ENCODE peak calls at places on chromosomes 5 and 9, in four cellular contexts. I is PC-9, X is H1, E is SK-N-SH. Y is an unnamed sample.

GRCh38 chr5:128984480-128984879 is 19.2 kb downstream of the SLC27A6 start:
- DNase-seq in E (no peak), X (no peak), I (no peak), Y (no peak)

GRCh38 chr5:59089767-59090166 is 506.9 kb downstream of the RAB3C start:
- DNase-seq in I (no peak), X (no peak), E (no peak), Y (no peak)

GRCh38 chr5:2381861-2382260 is 369.6 kb downstream of the IRX2 start:
- DNase-seq in E (no peak), X (no peak), I (no peak), Y (no peak)

GRCh38 chr9:131027048-131027871 is 18.3 kb downstream of the LAMC3 start:
- DNase-seq in X (no peak), I (no peak), E (no peak), Y (no peak)

GRCh38 chr9:133880851-133881634 is 111.1 kb downstream of the VAV2 start:
- DNase-seq in I (peak; percentile 86), X (no peak), E (peak; percentile 62), Y (no peak)

GRCh38 chr9:115972802-115973201 is 180.8 kb upstream of the PAPPA start:
- DNase-seq in E (no peak), X (no peak), I (no peak), Y (no peak)

GRCh38 chr5:117315170-117315569 is 740.5 kb upstream of the SEMA6A start:
- DNase-seq in I (no peak), X (no peak), E (no peak), Y (no peak)

GRCh38 chr5:79133657-79134451 is 22.2 kb downstream of the BHMT start:
- DNase-seq in I (peak; percentile 61), E (peak; percentile 69), X (peak; percentile 79), Y (peak; percentile 86)

GRCh38 chr5:68745459-68745858 is 348.4 kb upstream of the SLC30A5 start:
- DNase-seq in E (no peak), I (peak; percentile 10), X (no peak), Y (no peak)

GRCh38 chr9:109346904-109347303 is 26.0 kb upstream of the EPB41L4B start:
- DNase-seq in X (no peak), E (no peak), I (no peak), Y (no peak)

GRCh38 chr9:6525326-6526040 is 112.5 kb downstream of the UHRF2 start:
- DNase-seq in X (no peak), E (no peak), I (no peak), Y (no peak)

GRCh38 chr5:122463221-122463620 is 151.2 kb downstream of the SNCAIP start:
- DNase-seq in I (no peak), E (no peak), X (no peak), Y (no peak)

GRCh38 chr9:22008662-22009562 is at the start of gene CDKN2B:
- DNase-seq in X (peak; percentile 97), E (peak; percentile 97), I (peak; percentile 94), Y (peak; percentile 95)

GRCh38 chr9:134357631-134358025 is 31.4 kb downstream of the RXRA start:
- DNase-seq in I (no peak), E (no peak), X (no peak), Y (no peak)

GRCh38 chr5:167244583-167244982 is 1046.9 kb upstream of the WWC1 start:
- DNase-seq in X (peak; percentile 65), I (peak; percentile 6), E (peak; percentile 22), Y (no peak)

GRCh38 chr5:19855929-19856328 is 132.1 kb downstream of the CDH18 start:
- DNase-seq in X (no peak), I (no peak), E (no peak), Y (no peak)

GRCh38 chr5:149552038-149552494 is 827 bp upstream of the CSNK1A1 start:
- DNase-seq in E (no peak), I (no peak), X (no peak), Y (no peak)

GRCh38 chr5:81762853-81763252 is 12.0 kb upstream of the SSBP2 start:
- DNase-seq in I (no peak), X (no peak), E (no peak), Y (no peak)

GRCh38 chr5:123594434-123594833 is 82.5 kb downstream of the CSNK1G3 start:
- DNase-seq in X (no peak), I (no peak), E (no peak), Y (no peak)

GRCh38 chr9:110900917-110901316 is 137.4 kb downstream of the LPAR1 start:
- DNase-seq in E (no peak), I (no peak), X (no peak), Y (no peak)

GRCh38 chr9:127505396-127506116 is 54.2 kb downstream of the LRSAM1 start:
- DNase-seq in E (peak; percentile 83), I (peak; percentile 61), X (peak; percentile 78), Y (no peak)

GRCh38 chr5:135353952-135354721 is 44.9 kb downstream of the MACROH2A1 start:
- DNase-seq in X (no peak), E (no peak), I (no peak), Y (no peak)

GRCh38 chr5:141843156-141843927 is 34.9 kb downstream of the PCDH1 start:
- DNase-seq in I (peak; percentile 67), X (no peak), E (no peak), Y (no peak)

GRCh38 chr5:138033275-138033808 is 463 bp upstream of the FAM13B start:
- DNase-seq in E (no peak), X (no peak), I (no peak), Y (peak; percentile 43)

GRCh38 chr5:54013556-54014157 is 296.7 kb downstream of the ARL15 start:
- DNase-seq in X (no peak), I (no peak), E (no peak), Y (no peak)

GRCh38 chr5:126971455-126972019 is 58.8 kb downstream of the MARCHF3 start:
- DNase-seq in E (no peak), X (no peak), I (no peak), Y (no peak)

GRCh38 chr5:141050622-141051525 is at the start of gene PCDHB1:
- DNase-seq in E (peak; percentile 12), X (no peak), I (no peak), Y (no peak)

GRCh38 chr9:108746001-108746400 is 109.8 kb downstream of the ACTL7B start:
- DNase-seq in E (no peak), X (no peak), I (no peak), Y (no peak)

GRCh38 chr9:69089082-69089481 is 53.5 kb downstream of the FXN start:
- DNase-seq in X (no peak), I (no peak), E (no peak), Y (no peak)

GRCh38 chr9:105127863-105128220 is 116.6 kb upstream of the SLC44A1 start:
- DNase-seq in E (no peak), X (no peak), I (peak; percentile 36), Y (no peak)

GRCh38 chr5:59517926-59518585 is 375.5 kb downstream of the PDE4D start:
- DNase-seq in X (no peak), I (peak; percentile 7), E (no peak), Y (no peak)

GRCh38 chr5:140225396-140225795 is 50.4 kb downstream of the CYSTM1 start:
- DNase-seq in X (no peak), I (no peak), E (no peak), Y (no peak)

GRCh38 chr5:59873113-59873512 is 20.4 kb downstream of the PDE4D start:
- DNase-seq in E (no peak), X (no peak), I (no peak), Y (no peak)

GRCh38 chr9:81182421-81182820 is 506.9 kb downstream of the TLE1 start:
- DNase-seq in X (no peak), E (no peak), I (no peak), Y (no peak)

GRCh38 chr5:14252793-14253192 is 109.7 kb downstream of the TRIO start:
- DNase-seq in E (no peak), X (no peak), I (no peak), Y (no peak)
- H3K4me1 ChIP-seq in E (peaks cover 11% of the 10 kb centered on the region), X (peaks cover 27% of the 10 kb centered on the region), I (no peaks in the 10 kb centered on the region), Y (peaks cover 10% of the 10 kb centered on the region)

GRCh38 chr9:14198544-14199510 is 115.1 kb downstream of the NFIB start:
- DNase-seq in E (peak; percentile 68), X (no peak), I (no peak), Y (peak; percentile 73)

GRCh38 chr9:14205463-14205862 is 108.5 kb downstream of the NFIB start:
- DNase-seq in E (no peak), X (no peak), I (no peak), Y (no peak)

GRCh38 chr9:14207352-14207995 is 106.5 kb downstream of the NFIB start:
- DNase-seq in I (no peak), E (no peak), X (no peak), Y (no peak)

GRCh38 chr9:14198049-14198448 is 115.9 kb downstream of the NFIB start:
- DNase-seq in E (no peak), X (no peak), I (no peak), Y (no peak)

GRCh38 chr9:14203366-14204056 is 110.4 kb downstream of the NFIB start:
- DNase-seq in E (peak; percentile 22), I (no peak), X (no peak), Y (peak; percentile 59)
- H3K4me1 ChIP-seq in E (peaks cover 22% of the 10 kb centered on the region), I (peaks cover 26% of the 10 kb centered on the region), X (peaks cover 2% of the 10 kb centered on the region), Y (peaks cover under 1% of the 10 kb centered on the region)

GRCh38 chr5:133296624-133297023 is 244.8 kb downstream of the HSPA4 start:
- DNase-seq in E (no peak), I (no peak), X (no peak), Y (no peak)

GRCh38 chr5:133295520-133295919 is 243.7 kb downstream of the HSPA4 start:
- DNase-seq in E (no peak), X (no peak), I (no peak), Y (no peak)

GRCh38 chr5:133298447-133298846 is 246.6 kb downstream of the HSPA4 start:
- DNase-seq in X (no peak), E (no peak), I (no peak), Y (no peak)

GRCh38 chr5:133297293-133297692 is 245.5 kb downstream of the HSPA4 start:
- DNase-seq in X (no peak), I (no peak), E (no peak), Y (no peak)

GRCh38 chr5:133299021-133299420 is 247.2 kb downstream of the HSPA4 start:
- DNase-seq in X (no peak), I (no peak), E (no peak), Y (no peak)
- H3K4me1 ChIP-seq in X (no peaks in the 10 kb centered on the region), I (peaks cover 36% of the 10 kb centered on the region), E (no peaks in the 10 kb centered on the region), Y (no peaks in the 10 kb centered on the region)

GRCh38 chr9:100286257-100286656 is 66.5 kb downstream of the TEX10 start:
- DNase-seq in I (no peak), E (no peak), X (no peak), Y (no peak)

GRCh38 chr9:100284247-100284646 is 68.5 kb downstream of the TEX10 start:
- DNase-seq in I (no peak), X (no peak), E (no peak), Y (no peak)

GRCh38 chr9:100285601-100286000 is 67.1 kb downstream of the TEX10 start:
- DNase-seq in I (no peak), E (no peak), X (no peak), Y (no peak)

GRCh38 chr9:100287186-100287585 is 65.6 kb downstream of the TEX10 start:
- DNase-seq in I (no peak), E (no peak), X (no peak), Y (no peak)

GRCh38 chr9:100285080-100285479 is 67.7 kb downstream of the TEX10 start:
- DNase-seq in X (no peak), E (no peak), I (no peak), Y (no peak)
- H3K4me1 ChIP-seq in X (no peaks in the 10 kb centered on the region), E (no peaks in the 10 kb centered on the region), I (no peaks in the 10 kb centered on the region), Y (no peaks in the 10 kb centered on the region)

Y was measured in testis.